ENCODE peak calls at places on chromosomes 11 and 22, in seven cellular contexts. Z is pancreas; I is stimulated activated memory B cell treated with anti-CD40 and anti-IgM and Interleukin-4, amounts not matched to agents 10 μg/mL and 1 μg/mL and 100 μg/mL, for 72 hours; Q is heart left ventricle; W is activated T-cell treated with anti-CD3 and anti-CD28 coated beads, Interleukin-2, amount 50 U/mL, for 4 hours; A is memory B cell; D is gastroesophageal sphincter. O is an unnamed sample.
A peak's percentile ranks its signal among the peaks of the same experiment; 100 is the strongest.

GRCh38 chr22:46592390-46592872 is 27.8 kb upstream of the GRAMD4 start:
- ATAC-seq in Z (no peak), I (peak; percentile 70), Q (no peak), W (peak; percentile 87), A (peak; percentile 54), D (no peak), O (peak; percentile 87)

GRCh38 chr11:70603064-70603755 is 204.9 kb downstream of the CTTN start:
- ATAC-seq in Z (no peak), I (peak; percentile 53), Q (peak; percentile 27), W (no peak), A (no peak), D (no peak), O (no peak)

GRCh38 chr22:36979511-36979910 is 39.7 kb downstream of the TST start:
- ATAC-seq in Z (no peak), I (no peak), Q (no peak), W (no peak), A (no peak), D (no peak), O (no peak)

GRCh38 chr11:78344676-78345075 is 72.9 kb downstream of the GAB2 start:
- ATAC-seq in Z (no peak), I (no peak), Q (no peak), W (no peak), A (no peak), D (no peak), O (no peak)

GRCh38 chr11:78140392-78141077 is 1.1 kb upstream of the ALG8 start:
- ATAC-seq in Z (no peak), I (no peak), Q (no peak), W (no peak), A (no peak), D (no peak), O (peak; percentile 61)

GRCh38 chr22:38696606-38697005 is 4.1 kb downstream of the JOSD1 start:
- ATAC-seq in Z (no peak), I (no peak), Q (no peak), W (peak; percentile 56), A (no peak), D (no peak), O (peak; percentile 68)

GRCh38 chr22:43789452-43789851 is 22.7 kb downstream of the EFCAB6 start:
- ATAC-seq in Z (no peak), I (peak; percentile 35), Q (peak; percentile 97), W (no peak), A (no peak), D (peak; percentile 84), O (no peak)

GRCh38 chr11:100719362-100719761 is 32.3 kb downstream of the ARHGAP42 start:
- ATAC-seq in Z (peak; percentile 41), I (no peak), Q (no peak), W (no peak), A (no peak), D (no peak), O (no peak)

GRCh38 chr11:38543311-38543710 is 1945.3 kb upstream of the RAG2 start:
- ATAC-seq in Z (no peak), I (no peak), Q (no peak), W (no peak), A (no peak), D (no peak), O (no peak)

GRCh38 chr11:126336065-126336464 is 19.4 kb upstream of the ST3GAL4 start:
- ATAC-seq in Z (no peak), I (no peak), Q (no peak), W (no peak), A (no peak), D (no peak), O (no peak)

GRCh38 chr11:34145847-34146381 is 40.5 kb downstream of the NAT10 start:
- ATAC-seq in Z (no peak), I (peak; percentile 48), Q (no peak), W (no peak), A (peak; percentile 44), D (no peak), O (no peak)

GRCh38 chr11:23944939-23945338 is 551.9 kb upstream of the LUZP2 start:
- ATAC-seq in Z (no peak), I (no peak), Q (no peak), W (no peak), A (no peak), D (no peak), O (no peak)